ENCODE peak calls at places on chromosomes 6 and 20, in eight cellular contexts. I is uterus, Y is thoracic aorta, E is HCT116, Q is A549, G is left ventricle myocardium inferior, C is fibroblast of pulmonary artery, H is stomach. A is an unnamed sample.

GRCh38 chr20:63873477-63873971 is 8.5 kb downstream of the TPD52L2 start:
- DNase-seq in E (no peak), Y (no peak), G (no peak), I (peak; percentile 51), H (no peak), Q (no peak), C (peak; percentile 94), A (no peak)

GRCh38 chr6:19731286-19731685 is 105.9 kb upstream of the ID4 start:
- DNase-seq in H (no peak), C (peak; percentile 87), E (peak; percentile 38), I (no peak), Q (peak; percentile 4), Y (no peak), G (no peak), A (no peak)

GRCh38 chr6:21309791-21310190 is 283.8 kb upstream of the SOX4 start:
- DNase-seq in E (no peak), Q (no peak), I (no peak), H (no peak), Y (no peak), C (peak; percentile 3), G (no peak), A (no peak)

GRCh38 chr6:15993716-15994228 is 135.1 kb upstream of the MYLIP start:
- DNase-seq in H (no peak), G (no peak), E (no peak), C (no peak), Q (no peak), Y (no peak), I (no peak), A (no peak)

GRCh38 chr6:112298021-112298745 is 43.8 kb upstream of the LAMA4 start:
- DNase-seq in C (peak; percentile 88), I (peak; percentile 47), Y (no peak), Q (peak; percentile 15), G (no peak), H (no peak), E (no peak), A (no peak)

GRCh38 chr6:130223508-130223907 is 757 bp upstream of the SAMD3 start:
- DNase-seq in G (no peak), Y (no peak), I (no peak), E (no peak), H (no peak), Q (no peak), C (no peak), A (no peak)

GRCh38 chr6:8858854-8859257 is 423.5 kb upstream of the SLC35B3 start:
- DNase-seq in I (no peak), Q (no peak), G (no peak), E (no peak), C (no peak), Y (no peak), H (no peak), A (no peak)

GRCh38 chr6:10418361-10418861 is 3.5 kb upstream of the TFAP2A start:
- DNase-seq in Q (no peak), G (no peak), I (no peak), Y (no peak), H (no peak), C (no peak), E (no peak), A (no peak)

DNA sequence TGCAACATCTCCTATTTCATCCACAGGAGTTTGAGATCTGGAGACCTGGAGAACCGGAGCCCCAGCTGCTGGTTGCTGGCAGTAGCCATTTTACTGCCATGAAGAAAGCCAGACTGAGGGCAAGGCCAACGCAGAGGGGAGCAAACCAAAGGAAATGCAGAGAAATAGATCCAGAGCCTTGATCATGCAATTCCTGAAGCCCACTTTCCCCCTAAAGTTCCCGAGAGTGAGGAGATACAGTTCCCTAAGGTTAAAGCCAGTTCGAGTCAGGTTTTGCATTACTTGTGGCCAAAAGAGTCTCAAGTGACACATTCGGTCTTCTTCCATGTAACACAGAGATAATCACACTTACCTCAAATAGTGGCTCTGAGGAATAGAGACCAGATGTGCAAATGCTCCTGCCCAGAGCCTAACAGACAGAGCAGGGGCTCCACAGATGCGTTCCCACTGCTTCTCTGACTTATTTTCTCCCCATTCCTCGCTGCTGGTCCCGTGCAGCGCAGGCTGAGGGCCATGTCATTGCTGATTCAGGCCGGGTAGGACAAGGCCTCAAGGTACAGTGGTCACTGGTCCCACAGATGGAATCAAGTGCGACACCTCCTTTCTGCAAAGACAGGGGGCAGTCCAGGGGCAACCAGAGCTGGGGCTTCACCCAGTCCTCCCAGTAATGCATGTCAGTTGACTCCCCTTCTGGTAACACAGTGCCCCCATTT is 35.1 kb upstream of the NFATC2 start:
- DNase-seq in I (no peak), C (no peak), Y (no peak), H (no peak), Q (no peak), G (no peak), E (no peak), A (no peak)
- TF ChIP-seq CTCF in I (no peak), C (no peak), Y (no peak), H (no peak), Q (no peak), G (no peak), E (no peak), A (no peak)

GRCh38 chr6:37516920-37517405 is 17.3 kb upstream of the CCDC167 start:
- DNase-seq in H (no peak), Q (no peak), I (no peak), Y (no peak), E (no peak), G (no peak), C (no peak), A (peak; percentile 51)

GRCh38 chr6:37516076-37516919 is 16.6 kb upstream of the CCDC167 start:
- DNase-seq in I (no peak), H (peak; percentile 73), Q (no peak), C (no peak), G (peak; percentile 31), Y (no peak), E (no peak), A (peak; percentile 78)

GRCh38 chr6:37514377-37514776 is 14.7 kb upstream of the CCDC167 start:
- DNase-seq in I (no peak), C (no peak), Q (no peak), Y (no peak), G (no peak), H (no peak), E (no peak), A (no peak)

GRCh38 chr6:37514840-37515239 is 15.1 kb upstream of the CCDC167 start:
- DNase-seq in I (no peak), C (no peak), Y (no peak), E (no peak), G (no peak), Q (no peak), H (no peak), A (no peak)

DNA sequence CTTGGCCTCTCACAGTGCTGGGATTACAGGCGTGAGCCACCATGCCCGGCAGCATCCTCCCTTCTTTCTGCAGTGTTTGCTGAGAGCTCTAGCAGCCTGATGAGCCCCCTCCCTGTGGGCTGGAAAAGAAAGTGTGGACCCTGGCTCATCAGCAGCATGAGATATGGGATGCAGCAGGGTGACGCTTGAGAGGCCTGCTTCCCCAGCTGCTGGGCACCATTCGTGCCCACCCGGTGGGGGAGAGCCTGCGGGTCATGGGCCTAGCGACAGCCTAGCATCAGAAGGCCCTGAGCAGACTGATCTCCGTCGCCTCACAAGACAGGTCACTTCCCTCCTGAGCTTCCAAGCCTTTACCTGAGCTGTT is 16.0 kb upstream of the CCDC167 start:
- DNase-seq in C (no peak), Y (no peak), G (no peak), E (no peak), I (no peak), H (no peak), Q (no peak), A (no peak)
- H3K4me3 ChIP-seq in C (no peak overlapping the region), Y (peak overlapping the region; percentile 25), G (no peak overlapping the region), E (no peak overlapping the region), I (no peak overlapping the region), H (no peak overlapping the region), Q (no peak overlapping the region), A (no peak overlapping the region)

GRCh38 chr6:109471105-109471810 is 11.8 kb downstream of the ZBTB24 start:
- DNase-seq in H (no peak), Y (no peak), E (no peak), G (no peak), C (no peak), I (no peak), Q (no peak), A (peak; percentile 89)

GRCh38 chr6:109474995-109475394 is 8.0 kb downstream of the ZBTB24 start:
- DNase-seq in C (no peak), G (no peak), I (no peak), Q (no peak), E (no peak), H (no peak), Y (no peak), A (no peak)

GRCh38 chr6:109473120-109473519 is 9.9 kb downstream of the ZBTB24 start:
- DNase-seq in Q (no peak), G (no peak), I (no peak), C (no peak), Y (no peak), H (no peak), E (no peak), A (no peak)

GRCh38 chr6:109469591-109470189 is 13.3 kb downstream of the ZBTB24 start:
- DNase-seq in I (no peak), H (no peak), C (no peak), E (no peak), Y (no peak), Q (no peak), G (no peak), A (no peak)

DNA sequence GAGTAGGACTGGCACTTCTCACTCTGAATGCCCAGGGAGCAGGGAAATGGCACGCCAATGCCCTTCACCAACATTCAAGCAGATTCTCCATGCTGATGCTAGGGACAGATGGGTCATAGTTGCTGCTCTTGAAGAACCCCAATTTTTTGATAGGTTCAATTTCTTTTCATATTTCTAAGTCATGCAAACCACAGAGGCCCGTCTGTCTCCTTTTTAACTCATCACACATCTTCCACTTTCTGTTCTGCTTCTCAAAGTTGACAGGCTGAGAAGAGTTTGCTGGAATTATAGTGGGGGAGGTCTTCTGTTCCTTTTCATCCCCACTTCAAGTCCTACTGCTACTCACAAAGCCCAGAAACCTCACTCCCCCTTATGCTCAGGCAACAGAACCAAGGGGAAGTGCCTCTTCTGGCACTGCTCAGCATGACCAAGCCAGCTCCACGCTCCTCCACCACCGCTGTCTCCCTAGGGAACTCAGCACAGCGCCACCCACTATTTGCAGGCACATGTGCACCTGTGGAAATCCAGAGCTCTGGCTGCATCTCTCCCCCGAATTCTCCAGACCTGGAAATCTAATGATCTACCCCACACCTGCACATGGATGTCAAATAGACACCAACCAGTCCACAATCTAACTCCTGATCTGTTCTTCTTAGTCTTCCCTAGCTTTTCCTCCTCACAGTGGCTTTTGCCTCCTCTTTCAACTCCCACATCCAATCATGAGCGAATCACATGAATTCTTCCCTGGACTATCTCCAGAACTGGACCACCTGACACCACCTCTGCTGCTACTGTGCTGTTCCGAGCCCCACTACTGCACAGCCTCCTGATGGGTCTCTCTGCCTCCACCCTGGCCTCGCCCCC is 10.7 kb downstream of the ZBTB24 start:
- DNase-seq in I (no peak), C (no peak), Y (no peak), H (no peak), G (no peak), E (no peak), Q (no peak), A (no peak)
- TF ChIP-seq CTCF in I (no peak), C (no peak), Y (no peak), H (no peak), G (no peak), E (no peak), Q (no peak), A (no peak)

GRCh38 chr6:119584088-119584487 is 234.5 kb upstream of the MAN1A1 start:
- DNase-seq in H (no peak), I (no peak), G (no peak), C (no peak), Y (no peak), E (no peak), Q (no peak), A (peak; percentile 17)

GRCh38 chr6:119587537-119587936 is 238.0 kb upstream of the MAN1A1 start:
- DNase-seq in Q (no peak), H (no peak), C (no peak), I (no peak), G (no peak), E (peak; percentile 3), Y (no peak), A (no peak)

GRCh38 chr6:119590066-119590465 is 240.5 kb upstream of the MAN1A1 start:
- DNase-seq in Y (no peak), G (no peak), C (no peak), Q (no peak), E (no peak), I (no peak), H (no peak), A (no peak)

GRCh38 chr6:119591235-119591634 is 241.7 kb upstream of the MAN1A1 start:
- DNase-seq in G (no peak), C (no peak), E (no peak), I (no peak), H (no peak), Q (no peak), Y (no peak), A (no peak)

DNA sequence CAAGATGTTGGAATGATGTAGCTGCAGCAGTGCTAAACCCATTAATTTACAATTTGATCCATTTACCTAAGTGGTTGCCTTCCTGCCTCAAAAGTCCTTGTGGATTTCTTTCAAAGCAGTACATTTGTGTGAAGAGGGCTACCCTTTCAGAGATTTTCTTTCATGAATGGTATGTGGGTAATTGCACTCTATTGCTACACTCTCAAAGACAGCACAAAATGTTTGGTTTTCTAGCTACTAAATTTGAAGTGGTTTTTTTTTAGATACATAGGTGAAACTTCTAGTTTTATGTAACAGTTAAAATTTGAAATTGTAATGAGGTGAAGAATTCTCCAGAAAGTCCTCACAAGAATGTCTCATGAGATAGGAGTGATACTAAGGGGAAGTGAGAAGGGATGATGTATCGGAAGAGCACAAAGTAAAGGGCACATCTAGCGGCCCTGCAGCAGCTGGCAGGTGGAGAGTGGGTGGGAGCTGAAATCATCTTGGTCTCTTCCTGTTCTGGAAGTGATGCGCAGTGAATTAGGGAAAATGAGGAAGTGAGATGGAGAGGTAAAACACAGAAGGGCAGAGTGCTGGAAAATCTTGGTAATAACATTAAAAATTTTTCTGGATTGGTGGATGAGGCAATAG is 236.8 kb upstream of the MAN1A1 start:
- DNase-seq in Y (no peak), Q (no peak), E (no peak), H (no peak), C (no peak), G (no peak), I (no peak), A (no peak)
- H3K4me3 ChIP-seq in Y (no peak overlapping the region), Q (no peak overlapping the region), E (no peak overlapping the region), H (no peak overlapping the region), C (no peak overlapping the region), G (no peak overlapping the region), I (no peak overlapping the region), A (no peak overlapping the region)

A was measured in LNCaP clone FGC.